ENCODE peak calls at places on chromosomes 3 and 15, in eight cellular contexts. One of them, this sample, is unnamed.

GRCh38 chr3:12916159-12916558 is 74.8 kb upstream of the RPL32 start:
- DNase-seq in memory B cell: no peak
- DNase-seq in amniotic stem cell: no peak
- DNase-seq in upper lobe of right lung: no peak
- DNase-seq in left colon: no peak
- DNase-seq in GM23248: no peak
- DNase-seq in NCI-H345: no peak
- DNase-seq in cardiac fibroblast: no peak
- DNase-seq in this sample: peak; percentile 74

GRCh38 chr3:128438488-128439072 is 28.1 kb downstream of the DNAJB8 start:
- DNase-seq in memory B cell: no peak
- DNase-seq in amniotic stem cell: no peak
- DNase-seq in upper lobe of right lung: no peak
- DNase-seq in left colon: no peak
- DNase-seq in GM23248: no peak
- DNase-seq in NCI-H345: no peak
- DNase-seq in cardiac fibroblast: no peak
- DNase-seq in this sample: no peak

GRCh38 chr3:35296533-35296932 is 342.8 kb upstream of the ARPP21 start:
- DNase-seq in memory B cell: no peak
- DNase-seq in amniotic stem cell: no peak
- DNase-seq in upper lobe of right lung: no peak
- DNase-seq in left colon: no peak
- DNase-seq in GM23248: no peak
- DNase-seq in NCI-H345: no peak
- DNase-seq in cardiac fibroblast: no peak
- DNase-seq in this sample: no peak

GRCh38 chr15:80191198-80191597 is 38.4 kb downstream of the FAH start:
- DNase-seq in memory B cell: no peak
- DNase-seq in amniotic stem cell: no peak
- DNase-seq in upper lobe of right lung: no peak
- DNase-seq in left colon: no peak
- DNase-seq in GM23248: no peak
- DNase-seq in NCI-H345: no peak
- DNase-seq in cardiac fibroblast: no peak
- DNase-seq in this sample: no peak

GRCh38 chr3:76024640-76025039 is 239.3 kb upstream of the ZNF717 start:
- DNase-seq in memory B cell: no peak
- DNase-seq in amniotic stem cell: peak; percentile 20
- DNase-seq in upper lobe of right lung: no peak
- DNase-seq in left colon: no peak
- DNase-seq in GM23248: peak; percentile 61
- DNase-seq in NCI-H345: peak; percentile 17
- DNase-seq in cardiac fibroblast: peak; percentile 53
- DNase-seq in this sample: no peak

GRCh38 chr3:129577356-129577755 is 29.1 kb downstream of the PLXND1 start:
- DNase-seq in memory B cell: no peak
- DNase-seq in amniotic stem cell: no peak
- DNase-seq in upper lobe of right lung: no peak
- DNase-seq in left colon: peak; percentile 51
- DNase-seq in GM23248: peak; percentile 12
- DNase-seq in NCI-H345: peak; percentile 11
- DNase-seq in cardiac fibroblast: no peak
- DNase-seq in this sample: no peak

GRCh38 chr3:104990758-104991157 is 376.0 kb upstream of the ALCAM start:
- DNase-seq in memory B cell: no peak
- DNase-seq in amniotic stem cell: no peak
- DNase-seq in upper lobe of right lung: no peak
- DNase-seq in left colon: no peak
- DNase-seq in GM23248: peak; percentile 0
- DNase-seq in NCI-H345: no peak
- DNase-seq in cardiac fibroblast: peak; percentile 17
- DNase-seq in this sample: no peak

GRCh38 chr15:80595391-80595790 is 99.7 kb upstream of the ABHD17C start:
- DNase-seq in memory B cell: no peak
- DNase-seq in amniotic stem cell: no peak
- DNase-seq in upper lobe of right lung: no peak
- DNase-seq in left colon: peak; percentile 19
- DNase-seq in GM23248: peak; percentile 41
- DNase-seq in NCI-H345: no peak
- DNase-seq in cardiac fibroblast: peak; percentile 43
- DNase-seq in this sample: no peak

GRCh38 chr3:170049146-170050000 is 11.6 kb downstream of the GPR160 start:
- DNase-seq in memory B cell: no peak
- DNase-seq in amniotic stem cell: no peak
- DNase-seq in upper lobe of right lung: no peak
- DNase-seq in left colon: peak; percentile 54
- DNase-seq in GM23248: peak; percentile 57
- DNase-seq in NCI-H345: no peak
- DNase-seq in cardiac fibroblast: peak; percentile 65
- DNase-seq in this sample: no peak

GRCh38 chr3:167694121-167694520 is 40.4 kb upstream of the WDR49 start:
- DNase-seq in memory B cell: no peak
- DNase-seq in amniotic stem cell: no peak
- DNase-seq in upper lobe of right lung: no peak
- DNase-seq in left colon: no peak
- DNase-seq in GM23248: no peak
- DNase-seq in NCI-H345: no peak
- DNase-seq in cardiac fibroblast: no peak
- DNase-seq in this sample: no peak

GRCh38 chr3:24012589-24013257 is 67.6 kb downstream of the NR1D2 start:
- DNase-seq in memory B cell: no peak
- DNase-seq in amniotic stem cell: no peak
- DNase-seq in upper lobe of right lung: no peak
- DNase-seq in left colon: no peak
- DNase-seq in GM23248: no peak
- DNase-seq in NCI-H345: no peak
- DNase-seq in cardiac fibroblast: no peak
- DNase-seq in this sample: no peak

GRCh38 chr15:88842156-88842555 is 38.9 kb downstream of the ACAN start:
- DNase-seq in memory B cell: no peak
- DNase-seq in amniotic stem cell: no peak
- DNase-seq in upper lobe of right lung: no peak
- DNase-seq in left colon: no peak
- DNase-seq in GM23248: no peak
- DNase-seq in NCI-H345: no peak
- DNase-seq in cardiac fibroblast: no peak
- DNase-seq in this sample: no peak

GRCh38 chr3:148720873-148721272 is 23.2 kb downstream of the AGTR1 start:
- DNase-seq in memory B cell: no peak
- DNase-seq in amniotic stem cell: no peak
- DNase-seq in upper lobe of right lung: no peak
- DNase-seq in left colon: no peak
- DNase-seq in GM23248: no peak
- DNase-seq in NCI-H345: no peak
- DNase-seq in cardiac fibroblast: no peak
- DNase-seq in this sample: no peak

GRCh38 chr3:43211681-43212080 is 74.7 kb upstream of the SNRK start:
- DNase-seq in memory B cell: no peak
- DNase-seq in amniotic stem cell: no peak
- DNase-seq in upper lobe of right lung: no peak
- DNase-seq in left colon: no peak
- DNase-seq in GM23248: no peak
- DNase-seq in NCI-H345: no peak
- DNase-seq in cardiac fibroblast: no peak
- DNase-seq in this sample: no peak

GRCh38 chr3:105274536-105274935 is 92.2 kb upstream of the ALCAM start:
- DNase-seq in memory B cell: no peak
- DNase-seq in amniotic stem cell: no peak
- DNase-seq in upper lobe of right lung: no peak
- DNase-seq in left colon: no peak
- DNase-seq in GM23248: no peak
- DNase-seq in NCI-H345: no peak
- DNase-seq in cardiac fibroblast: peak; percentile 47
- DNase-seq in this sample: no peak

GRCh38 chr15:31234815-31235214 is 91.8 kb upstream of the KLF13 start:
- DNase-seq in memory B cell: no peak
- DNase-seq in amniotic stem cell: no peak
- DNase-seq in upper lobe of right lung: no peak
- DNase-seq in left colon: no peak
- DNase-seq in GM23248: no peak
- DNase-seq in NCI-H345: no peak
- DNase-seq in cardiac fibroblast: no peak
- DNase-seq in this sample: no peak

GRCh38 chr3:182618085-182618732 is 175.1 kb upstream of the ATP11B start:
- DNase-seq in memory B cell: no peak
- DNase-seq in amniotic stem cell: no peak
- DNase-seq in upper lobe of right lung: no peak
- DNase-seq in left colon: no peak
- DNase-seq in GM23248: peak; percentile 12
- DNase-seq in NCI-H345: peak; percentile 47
- DNase-seq in cardiac fibroblast: peak; percentile 10
- DNase-seq in this sample: no peak

GRCh38 chr3:146308222-146308621 is 57.3 kb upstream of the PLSCR4 start:
- DNase-seq in memory B cell: no peak
- DNase-seq in amniotic stem cell: peak; percentile 66
- DNase-seq in upper lobe of right lung: no peak
- DNase-seq in left colon: no peak
- DNase-seq in GM23248: peak; percentile 92
- DNase-seq in NCI-H345: no peak
- DNase-seq in cardiac fibroblast: peak; percentile 91
- DNase-seq in this sample: no peak

GRCh38 chr3:23576379-23576959 is 229.3 kb upstream of the UBE2E1 start:
- DNase-seq in memory B cell: no peak
- DNase-seq in amniotic stem cell: no peak
- DNase-seq in upper lobe of right lung: no peak
- DNase-seq in left colon: no peak
- DNase-seq in GM23248: no peak
- DNase-seq in NCI-H345: peak; percentile 75
- DNase-seq in cardiac fibroblast: peak; percentile 15
- DNase-seq in this sample: no peak

GRCh38 chr15:40103864-40104271 is 4.8 kb downstream of the BMF start:
- DNase-seq in memory B cell: no peak
- DNase-seq in amniotic stem cell: no peak
- DNase-seq in upper lobe of right lung: no peak
- DNase-seq in left colon: no peak
- DNase-seq in GM23248: peak; percentile 60
- DNase-seq in NCI-H345: peak; percentile 60
- DNase-seq in cardiac fibroblast: no peak
- DNase-seq in this sample: no peak

GRCh38 chr15:58228708-58229107 is 90.5 kb downstream of the AQP9 start:
- DNase-seq in memory B cell: no peak
- DNase-seq in amniotic stem cell: no peak
- DNase-seq in upper lobe of right lung: no peak
- DNase-seq in left colon: no peak
- DNase-seq in GM23248: peak; percentile 76
- DNase-seq in NCI-H345: no peak
- DNase-seq in cardiac fibroblast: peak; percentile 72
- DNase-seq in this sample: no peak

GRCh38 chr3:148873928-148874326 is 8.8 kb downstream of the CPA3 start:
- DNase-seq in memory B cell: no peak
- DNase-seq in amniotic stem cell: no peak
- DNase-seq in upper lobe of right lung: no peak
- DNase-seq in left colon: no peak
- DNase-seq in GM23248: no peak
- DNase-seq in NCI-H345: no peak
- DNase-seq in cardiac fibroblast: no peak
- DNase-seq in this sample: no peak

GRCh38 chr3:64141476-64141875 is 83.8 kb downstream of the PRICKLE2 start:
- DNase-seq in memory B cell: no peak
- DNase-seq in amniotic stem cell: no peak
- DNase-seq in upper lobe of right lung: no peak
- DNase-seq in left colon: no peak
- DNase-seq in GM23248: peak; percentile 47
- DNase-seq in NCI-H345: no peak
- DNase-seq in cardiac fibroblast: no peak
- DNase-seq in this sample: no peak

GRCh38 chr3:13145826-13146642 is 72.8 kb upstream of the IQSEC1 start:
- DNase-seq in memory B cell: no peak
- DNase-seq in amniotic stem cell: no peak
- DNase-seq in upper lobe of right lung: peak; percentile 21
- DNase-seq in left colon: no peak
- DNase-seq in GM23248: no peak
- DNase-seq in NCI-H345: no peak
- DNase-seq in cardiac fibroblast: no peak
- DNase-seq in this sample: peak; percentile 15

GRCh38 chr3:149593416-149594160 is 64.2 kb downstream of the WWTR1 start:
- DNase-seq in memory B cell: no peak
- DNase-seq in amniotic stem cell: no peak
- DNase-seq in upper lobe of right lung: no peak
- DNase-seq in left colon: no peak
- DNase-seq in GM23248: no peak
- DNase-seq in NCI-H345: no peak
- DNase-seq in cardiac fibroblast: no peak
- DNase-seq in this sample: no peak

GRCh38 chr3:5390221-5390620 is 202.7 kb downstream of the EDEM1 start:
- DNase-seq in memory B cell: peak; percentile 13
- DNase-seq in amniotic stem cell: no peak
- DNase-seq in upper lobe of right lung: no peak
- DNase-seq in left colon: no peak
- DNase-seq in GM23248: no peak
- DNase-seq in NCI-H345: no peak
- DNase-seq in cardiac fibroblast: no peak
- DNase-seq in this sample: no peak

GRCh38 chr15:70301396-70301795 is 203.7 kb upstream of the TLE3 start:
- DNase-seq in memory B cell: no peak
- DNase-seq in amniotic stem cell: no peak
- DNase-seq in upper lobe of right lung: no peak
- DNase-seq in left colon: no peak
- DNase-seq in GM23248: no peak
- DNase-seq in NCI-H345: no peak
- DNase-seq in cardiac fibroblast: no peak
- DNase-seq in this sample: no peak

GRCh38 chr3:94593531-94594150 is 530.8 kb downstream of the NSUN3 start:
- DNase-seq in memory B cell: no peak
- DNase-seq in amniotic stem cell: no peak
- DNase-seq in upper lobe of right lung: no peak
- DNase-seq in left colon: no peak
- DNase-seq in GM23248: no peak
- DNase-seq in NCI-H345: no peak
- DNase-seq in cardiac fibroblast: no peak
- DNase-seq in this sample: no peak

GRCh38 chr3:139520028-139520737 is 19.4 kb downstream of the RBP1 start:
- DNase-seq in memory B cell: no peak
- DNase-seq in amniotic stem cell: no peak
- DNase-seq in upper lobe of right lung: no peak
- DNase-seq in left colon: no peak
- DNase-seq in GM23248: no peak
- DNase-seq in NCI-H345: no peak
- DNase-seq in cardiac fibroblast: peak; percentile 13
- DNase-seq in this sample: no peak

GRCh38 chr3:32176989-32177701 is 61.3 kb upstream of the CMTM8 start:
- DNase-seq in memory B cell: peak; percentile 64
- DNase-seq in amniotic stem cell: peak; percentile 3
- DNase-seq in upper lobe of right lung: no peak
- DNase-seq in left colon: peak; percentile 23
- DNase-seq in GM23248: peak; percentile 54
- DNase-seq in NCI-H345: peak; percentile 43
- DNase-seq in cardiac fibroblast: peak; percentile 81
- DNase-seq in this sample: peak; percentile 33

This sample was measured in Peyer's patch.